ENCODE peak calls at places on chromosomes 3 and 15, in seven cellular contexts. D is stimulated activated naive B cell treated with anti-CD40 and anti-IgM and Interleukin-4, amounts not matched to agents 10 μg/mL and 1 μg/mL and 100 μg/mL, for 72 hours; K is activated gamma-delta T cell treated with anti-CD3 and anti-CD28 coated beads, Interleukin-2, amount 50 U/mL, for 16 hours; I is activated T-cell treated with anti-CD3 and anti-CD28 coated beads, Interleukin-2, amount 50 U/mL, for 4 hours; N is GDM1; Z is fibroblast of the conjunctiva; T is HEK293T. L is an unnamed sample.

GRCh38 chr15:52567886-52568568 is 803 bp downstream of the ARPP19 start:
- DNase-seq in N (no peak), T (no peak), Z (no peak), I (peak; percentile 37), D (peak; percentile 34), K (peak; percentile 26), L (no peak)

GRCh38 chr3:48784426-48785120 is 63.1 kb downstream of the PRKAR2A start:
- DNase-seq in Z (no peak), D (no peak), T (no peak), N (no peak), K (no peak), I (no peak), L (no peak)

GRCh38 chr3:169787791-169788190 is 14.6 kb downstream of the MYNN start:
- DNase-seq in T (no peak), I (no peak), D (no peak), K (no peak), Z (no peak), N (no peak), L (no peak)

GRCh38 chr15:67504061-67504460 is 16.9 kb upstream of the C15orf61 start:
- DNase-seq in T (no peak), D (no peak), K (no peak), N (no peak), Z (no peak), I (no peak), L (no peak)

GRCh38 chr3:114848087-114848486 is 299.0 kb downstream of the ZBTB20 start:
- DNase-seq in K (no peak), T (no peak), I (no peak), Z (no peak), D (no peak), N (no peak), L (no peak)

GRCh38 chr3:59108091-59108815 is 58.4 kb upstream of the CFAP20DC start:
- DNase-seq in T (no peak), K (no peak), Z (no peak), N (no peak), D (no peak), I (no peak), L (no peak)

GRCh38 chr3:43012189-43012588 is 33.1 kb downstream of the GASK1A start:
- DNase-seq in K (no peak), N (no peak), I (no peak), D (no peak), T (no peak), Z (no peak), L (no peak)

GRCh38 chr3:195270350-195271115 is 426 bp downstream of the XXYLT1 start:
- DNase-seq in I (peak; percentile 39), Z (no peak), T (peak; percentile 56), D (peak; percentile 31), K (peak; percentile 36), N (peak; percentile 52), L (peak; percentile 67)

GRCh38 chr15:90004252-90004651 is 3.1 kb downstream of the ZNF710 start:
- DNase-seq in D (no peak), Z (no peak), T (no peak), I (no peak), K (no peak), N (no peak), L (no peak)

GRCh38 chr15:90807074-90807646 is 61.2 kb upstream of the FURIN start:
- DNase-seq in Z (no peak), D (no peak), I (no peak), T (no peak), K (no peak), N (no peak), L (no peak)

GRCh38 chr3:52082951-52083350 is 26.6 kb upstream of the DUSP7 start:
- DNase-seq in I (no peak), Z (no peak), N (no peak), T (no peak), D (no peak), K (no peak), L (no peak)

GRCh38 chr3:196292281-196292923 is 4.9 kb upstream of the PCYT1A start:
- DNase-seq in T (no peak), Z (no peak), I (no peak), K (no peak), N (no peak), D (no peak), L (no peak)

GRCh38 chr3:112604536-112604935 is 36.4 kb downstream of the CCDC80 start:
- DNase-seq in T (no peak), N (no peak), Z (peak; percentile 85), K (no peak), D (no peak), I (no peak), L (no peak)

L was measured in HL-60.